ENCODE peak calls at places on chromosomes 6 and 20, in ten cellular contexts. P is NCI-H748 treated with DMSO at 0.1 percent for 48 hours, M is NCI-H2081, A is fibroblast of pulmonary artery, C is hepatic stellate cell, W is T-helper 9 cell, B is breast epithelium, I is GM03348, E is upper lobe of right lung, K is BJ. O is an unnamed sample.

GRCh38 chr6:46044876-46045617 is 29.4 kb upstream of the CLIC5 start:
- DNase-seq in M (no peak), W (no peak), E (no peak), A (peak; percentile 80), K (peak; percentile 22), P (no peak), B (no peak), C (peak; percentile 59), I (peak; percentile 64), O (peak; percentile 73)

GRCh38 chr6:132491303-132491702 is 21.6 kb downstream of the STX7 start:
- DNase-seq in E (no peak), W (no peak), K (no peak), P (no peak), M (no peak), B (no peak), I (peak; percentile 24), A (peak; percentile 61), C (no peak), O (no peak)

GRCh38 chr6:39086711-39087110 is 28.3 kb downstream of the SAYSD1 start:
- DNase-seq in W (no peak), P (no peak), B (no peak), K (no peak), M (no peak), E (no peak), A (no peak), I (no peak), C (no peak), O (no peak)

GRCh38 chr20:1370548-1371110 is 22.2 kb downstream of the FKBP1A start:
- DNase-seq in I (peak; percentile 33), P (no peak), B (no peak), A (peak; percentile 56), W (no peak), M (no peak), C (no peak), K (no peak), E (no peak), O (no peak)

GRCh38 chr20:15058836-15059235 is 721.4 kb upstream of the FLRT3 start:
- DNase-seq in I (no peak), P (no peak), E (no peak), A (peak; percentile 7), M (no peak), W (no peak), B (no peak), K (no peak), C (no peak), O (no peak)

GRCh38 chr6:157304840-157305675 is 18.3 kb downstream of the TMEM242 start:
- DNase-seq in M (no peak), I (peak; percentile 18), C (peak; percentile 64), B (no peak), P (no peak), A (peak; percentile 42), W (no peak), E (no peak), K (peak; percentile 23), O (no peak)

GRCh38 chr6:56555438-56555872 is 87.2 kb downstream of the DST start:
- DNase-seq in P (peak; percentile 50), M (peak; percentile 32), C (no peak), K (no peak), E (no peak), B (no peak), W (no peak), A (peak; percentile 81), I (no peak), O (no peak)

GRCh38 chr6:45704056-45704790 is 311.4 kb downstream of the CLIC5 start:
- DNase-seq in B (no peak), P (no peak), I (no peak), C (no peak), E (no peak), K (no peak), W (no peak), A (no peak), M (no peak), O (no peak)

GRCh38 chr20:3242167-3242692 is 3.2 kb upstream of the SLC4A11 start:
- DNase-seq in C (peak; percentile 58), M (no peak), K (no peak), B (no peak), E (no peak), P (no peak), A (no peak), W (no peak), I (no peak), O (no peak)

GRCh38 chr6:135002974-135003703 is 51.5 kb downstream of the HBS1L start:
- DNase-seq in C (no peak), I (no peak), B (no peak), W (no peak), A (no peak), P (no peak), M (no peak), E (no peak), K (no peak), O (no peak)

GRCh38 chr6:145887969-145888368 is 73.4 kb upstream of the FBXO30 start:
- DNase-seq in B (no peak), P (no peak), C (no peak), K (no peak), M (no peak), A (peak; percentile 45), W (no peak), I (peak; percentile 8), E (no peak), O (peak; percentile 25)

GRCh38 chr6:157693867-157694266 is 129.2 kb upstream of the SNX9 start:
- DNase-seq in C (no peak), B (no peak), A (no peak), M (no peak), W (no peak), K (no peak), I (no peak), E (peak; percentile 25), P (no peak), O (no peak)

O was measured in epithelial cell of proximal tubule.